ENCODE peak calls at places on chromosome 1, in four cellular contexts. A, E, N and V are unnamed samples.

GRCh38 chr1:203744008-203744972 is 20.7 kb upstream of the LAX1 start:
- DNase-seq in E (peak), N (peak), A (no peak), V (peak)

GRCh38 chr1:33588726-33589125 is 116.3 kb downstream of the ZSCAN20 start:
- DNase-seq in E (no peak), A (no peak), N (no peak), V (no peak)

GRCh38 chr1:25971044-25971881 is 26.6 kb downstream of the PAFAH2 start:
- DNase-seq in N (no peak), E (no peak), A (no peak), V (no peak)

GRCh38 chr1:225735252-225736149 is 42.1 kb upstream of the SRP9 start:
- DNase-seq in E (peak), A (peak), N (peak), V (peak)

GRCh38 chr1:13992489-13993285 is 292.7 kb downstream of the PRDM2 start:
- DNase-seq in E (no peak), A (no peak), N (no peak), V (no peak)

GRCh38 chr1:202586018-202586821 is 124.0 kb downstream of the SYT2 start:
- DNase-seq in E (no peak), N (no peak), A (no peak), V (peak)

GRCh38 chr1:243230914-243231313 is 24.2 kb downstream of the CEP170 start:
- DNase-seq in A (peak), N (no peak), E (no peak), V (no peak)

GRCh38 chr1:37449936-37450335 is 24.4 kb upstream of the ZC3H12A start:
- DNase-seq in A (no peak), N (no peak), E (no peak), V (no peak)

GRCh38 chr1:199311478-199312242 is 672.8 kb downstream of the PTPRC start:
- DNase-seq in N (no peak), A (no peak), E (no peak), V (no peak)

GRCh38 chr1:181117648-181118449 is 29.3 kb downstream of the IER5 start:
- DNase-seq in A (peak), N (no peak), E (no peak), V (peak)

GRCh38 chr1:67921725-67922489 is 88.6 kb upstream of the GNG12 start:
- DNase-seq in N (no peak), A (no peak), E (no peak), V (no peak)

GRCh38 chr1:29148656-29149491 is 25.2 kb upstream of the TMEM200B start:
- DNase-seq in E (no peak), A (no peak), N (no peak), V (no peak)

GRCh38 chr1:40849801-40850592 is 12.2 kb downstream of the CITED4 start:
- DNase-seq in A (peak), E (peak), N (no peak), V (peak)

GRCh38 chr1:52955129-52955970 is 28.3 kb downstream of the SCP2 start:
- DNase-seq in N (no peak), A (peak), E (no peak), V (no peak)

GRCh38 chr1:68429233-68429804 is 20.4 kb downstream of the RPE65 start:
- DNase-seq in N (no peak), E (no peak), A (no peak), V (no peak)

GRCh38 chr1:56295949-56296929 is 283.1 kb downstream of the PLPP3 start:
- DNase-seq in E (no peak), A (no peak), N (no peak), V (no peak)

GRCh38 chr1:170518965-170519364 is 13.0 kb upstream of the GORAB start:
- DNase-seq in A (no peak), E (no peak), N (no peak), V (no peak)

GRCh38 chr1:90246069-90246468 is 251.2 kb downstream of the ZNF326 start:
- DNase-seq in E (no peak), N (no peak), A (no peak), V (no peak)

GRCh38 chr1:205517763-205518162 is 13.3 kb downstream of the CDK18 start:
- DNase-seq in A (no peak), E (no peak), N (no peak), V (no peak)

GRCh38 chr1:75725861-75726361 is 1.4 kb downstream of the ACADM start:
- DNase-seq in N (no peak), E (no peak), A (no peak), V (peak)

GRCh38 chr1:198498881-198499280 is 41.6 kb downstream of the ATP6V1G3 start:
- DNase-seq in A (no peak), N (no peak), E (no peak), V (no peak)

GRCh38 chr1:205332015-205332791 is 10.7 kb upstream of the NUAK2 start:
- DNase-seq in A (no peak), N (no peak), E (no peak), V (no peak)

GRCh38 chr1:172826096-172826741 is 167.3 kb downstream of the FASLG start:
- DNase-seq in E (peak), A (peak), N (no peak), V (no peak)

GRCh38 chr1:53644909-53645689 is 93.9 kb downstream of the GLIS1 start:
- DNase-seq in E (no peak), A (no peak), N (peak), V (no peak)

GRCh38 chr1:68814067-68814466 is 317.2 kb upstream of the DEPDC1 start:
- DNase-seq in E (no peak), A (no peak), N (no peak), V (no peak)

GRCh38 chr1:47424336-47424982 is 8.4 kb downstream of the FOXE3 start:
- DNase-seq in N (no peak), A (peak), E (no peak), V (no peak)

GRCh38 chr1:3375256-3375655 is 79.2 kb upstream of the ARHGEF16 start:
- DNase-seq in A (no peak), E (no peak), N (no peak), V (no peak)

GRCh38 chr1:60573726-60574409 is 500.3 kb upstream of the C1orf87 start:
- DNase-seq in A (peak), N (no peak), E (no peak), V (no peak)
- TF ChIP-seq POLR2A in A (no peak), N (no peak), E (no peak), V (no peak)

DNA sequence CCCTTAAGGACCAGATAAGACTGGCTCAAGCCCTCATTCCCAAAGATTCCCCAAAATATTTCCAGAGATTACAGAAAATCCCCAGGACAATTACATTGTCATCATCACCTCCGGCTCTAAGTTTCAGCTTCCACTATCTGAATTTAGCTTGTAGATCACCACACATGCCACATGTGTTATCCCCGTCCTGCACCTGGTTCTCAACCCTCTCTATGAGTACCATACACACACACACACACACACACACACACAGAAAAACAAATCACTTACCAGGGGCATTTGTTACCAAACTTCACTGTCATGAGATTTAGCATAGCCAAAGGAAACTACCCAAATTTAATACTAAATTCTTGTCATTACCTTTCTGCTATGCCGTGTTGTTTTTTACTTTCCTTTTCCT is 15.4 kb upstream of the TSPAN1 start:
- DNase-seq in N (no peak), A (no peak), E (no peak), V (no peak)
- TF ChIP-seq EP300 in N (no peak), A (no peak), E (no peak), V (no peak)

DNA sequence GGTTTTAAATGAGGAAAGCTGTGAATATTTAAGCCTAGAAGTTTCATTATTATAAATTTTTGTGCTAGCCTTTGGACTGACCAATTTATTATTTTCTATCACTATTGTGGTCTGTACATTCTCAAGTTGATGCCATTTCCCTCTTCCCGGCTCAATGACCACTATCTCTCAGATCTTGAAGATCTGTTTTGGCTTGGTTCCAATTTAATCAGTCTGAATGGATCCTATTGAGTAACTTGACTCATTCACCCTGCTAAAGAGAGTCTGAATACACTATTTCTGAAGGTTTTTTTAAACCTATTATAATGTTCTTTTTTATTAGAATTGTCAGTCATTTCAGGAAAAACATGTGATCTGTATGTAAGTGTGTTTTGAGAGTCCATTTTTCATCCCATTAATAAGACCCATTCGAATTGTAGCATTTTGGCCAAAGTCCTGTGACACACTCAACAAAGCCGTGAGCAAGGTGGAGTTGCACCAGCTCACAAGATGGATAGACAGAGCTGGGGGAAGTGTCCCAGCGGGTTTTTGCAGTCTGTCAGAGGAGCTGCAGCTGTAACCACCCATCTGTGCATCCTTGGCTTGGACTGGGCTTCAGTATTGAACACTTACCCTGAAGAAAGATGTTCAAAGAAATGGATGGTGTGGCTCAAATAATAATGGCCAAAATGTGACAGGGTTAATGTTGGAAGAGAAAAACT is 145.6 kb downstream of the NFIA start:
- DNase-seq in E (no peak), N (no peak), A (no peak), V (no peak)
- H3K27ac ChIP-seq in E (no peak), N (peak), A (no peak), V (no peak)

GRCh38 chr1:230490436-230490835 is 64.3 kb upstream of the PGBD5 start:
- DNase-seq in A (no peak), E (no peak), N (no peak), V (no peak)

GRCh38 chr1:230493264-230493663 is 67.1 kb upstream of the PGBD5 start:
- DNase-seq in A (no peak), E (no peak), N (no peak), V (no peak)

GRCh38 chr1:230487773-230488428 is 61.8 kb upstream of the PGBD5 start:
- DNase-seq in N (no peak), E (no peak), A (no peak), V (no peak)
- TF ChIP-seq POLR2A in N (no peak), E (no peak), A (no peak), V (no peak)

GRCh38 chr1:85277802-85278201 is 1.4 kb upstream of the BCL10 start:
- DNase-seq in N (no peak), A (no peak), E (no peak), V (no peak)

GRCh38 chr1:85275701-85276289 is 637 bp downstream of the BCL10 start:
- DNase-seq in A (no peak), E (no peak), N (no peak), V (peak)

GRCh38 chr1:85274969-85275453 is 1.4 kb downstream of the BCL10 start:
- DNase-seq in E (no peak), A (peak), N (no peak), V (no peak)

GRCh38 chr1:85277027-85277625 is 694 bp upstream of the BCL10 start:
- DNase-seq in E (no peak), N (no peak), A (no peak), V (no peak)

DNA sequence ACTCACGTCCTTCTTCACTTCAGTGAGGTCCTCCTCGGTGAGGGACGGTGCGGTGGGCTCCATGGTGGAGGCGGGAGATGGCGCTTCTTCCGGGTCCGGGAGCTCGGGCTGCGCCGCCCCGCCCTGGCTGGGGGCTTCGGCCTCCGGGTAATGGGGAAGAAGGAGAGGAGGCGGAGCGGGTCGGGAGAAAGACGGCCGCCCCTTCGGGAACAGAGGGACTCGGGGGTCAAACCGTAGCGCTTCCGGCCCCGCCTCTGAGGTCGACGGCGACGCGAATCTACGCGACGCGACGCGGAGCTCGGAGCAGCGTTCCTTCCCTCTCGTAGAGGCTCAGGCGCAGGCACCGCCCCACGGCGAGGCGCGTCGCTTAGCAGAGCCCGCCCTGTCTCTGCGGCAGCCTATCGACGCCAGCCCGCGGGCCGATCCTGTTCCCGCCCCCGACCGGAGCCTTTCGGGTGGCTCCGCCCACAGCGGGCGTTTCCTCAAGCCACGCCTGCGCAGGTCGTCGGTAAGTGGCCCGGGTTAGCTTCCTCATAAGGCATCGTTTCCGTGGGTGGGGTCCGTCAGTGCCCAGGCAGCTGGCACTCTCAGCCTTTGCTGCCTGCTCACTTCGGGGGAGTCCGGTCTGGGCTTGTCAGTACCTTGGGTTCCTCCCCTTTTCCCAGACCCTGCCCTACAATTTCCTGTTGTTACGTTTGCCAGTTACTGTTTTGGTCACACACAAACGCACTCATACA is at the start of gene BCL10:
- DNase-seq in N (peak), A (peak), E (peak), V (peak)
- TF ChIP-seq EP300 in N (no peak), A (no peak), E (no peak), V (peak)